ENCODE peak calls at places on chromosomes 3 and 15, in seven cellular contexts. One of them, this sample, is unnamed.

GRCh38 chr3:195524171-195524896 is 18.8 kb downstream of the PPP1R2 start:
- DNase-seq in right lobe of liver: no peak
- DNase-seq in Calu3: no peak
- DNase-seq in vagina: no peak
- DNase-seq in brain microvascular endothelial cell: no peak
- DNase-seq in Peyer's patch: no peak
- DNase-seq in left ventricle myocardium inferior: no peak
- DNase-seq in this sample: no peak

GRCh38 chr3:101065962-101066361 is 72.7 kb upstream of the ABI3BP start:
- DNase-seq in right lobe of liver: no peak
- DNase-seq in Calu3: no peak
- DNase-seq in vagina: no peak
- DNase-seq in brain microvascular endothelial cell: peak; percentile 78
- DNase-seq in Peyer's patch: no peak
- DNase-seq in left ventricle myocardium inferior: no peak
- DNase-seq in this sample: no peak

GRCh38 chr3:121855555-121855954 is 20.5 kb downstream of the EAF2 start:
- DNase-seq in right lobe of liver: no peak
- DNase-seq in Calu3: peak; percentile 36
- DNase-seq in vagina: no peak
- DNase-seq in brain microvascular endothelial cell: peak; percentile 6
- DNase-seq in Peyer's patch: no peak
- DNase-seq in left ventricle myocardium inferior: no peak
- DNase-seq in this sample: no peak

GRCh38 chr15:90930861-90931629 is 1.3 kb downstream of the HDDC3 start:
- DNase-seq in right lobe of liver: no peak
- DNase-seq in Calu3: no peak
- DNase-seq in vagina: no peak
- DNase-seq in brain microvascular endothelial cell: no peak
- DNase-seq in Peyer's patch: no peak
- DNase-seq in left ventricle myocardium inferior: no peak
- DNase-seq in this sample: no peak

GRCh38 chr3:152444029-152444641 is 175.4 kb downstream of the MBNL1 start:
- DNase-seq in right lobe of liver: no peak
- DNase-seq in Calu3: no peak
- DNase-seq in vagina: no peak
- DNase-seq in brain microvascular endothelial cell: no peak
- DNase-seq in Peyer's patch: no peak
- DNase-seq in left ventricle myocardium inferior: no peak
- DNase-seq in this sample: no peak

GRCh38 chr15:77975332-77976119 is 102.0 kb downstream of the TBC1D2B start:
- DNase-seq in right lobe of liver: no peak
- DNase-seq in Calu3: no peak
- DNase-seq in vagina: no peak
- DNase-seq in brain microvascular endothelial cell: no peak
- DNase-seq in Peyer's patch: no peak
- DNase-seq in left ventricle myocardium inferior: peak; percentile 64
- DNase-seq in this sample: no peak

GRCh38 chr15:68819451-68820204 is 1.1 kb downstream of the ANP32A start:
- DNase-seq in right lobe of liver: peak; percentile 73
- DNase-seq in Calu3: peak; percentile 45
- DNase-seq in vagina: no peak
- DNase-seq in brain microvascular endothelial cell: peak; percentile 31
- DNase-seq in Peyer's patch: peak; percentile 47
- DNase-seq in left ventricle myocardium inferior: peak; percentile 44
- DNase-seq in this sample: peak; percentile 49

GRCh38 chr15:96343529-96344072 is 13.1 kb downstream of the NR2F2 start:
- DNase-seq in right lobe of liver: no peak
- DNase-seq in Calu3: no peak
- DNase-seq in vagina: peak; percentile 79
- DNase-seq in brain microvascular endothelial cell: no peak
- DNase-seq in Peyer's patch: no peak
- DNase-seq in left ventricle myocardium inferior: no peak
- DNase-seq in this sample: no peak

GRCh38 chr3:55708242-55708641 is 221.1 kb upstream of the WNT5A start:
- DNase-seq in right lobe of liver: no peak
- DNase-seq in Calu3: no peak
- DNase-seq in vagina: no peak
- DNase-seq in brain microvascular endothelial cell: no peak
- DNase-seq in Peyer's patch: no peak
- DNase-seq in left ventricle myocardium inferior: no peak
- DNase-seq in this sample: no peak

GRCh38 chr15:58755956-58756355 is 6.4 kb upstream of the ADAM10 start:
- DNase-seq in right lobe of liver: no peak
- DNase-seq in Calu3: peak; percentile 40
- DNase-seq in vagina: no peak
- DNase-seq in brain microvascular endothelial cell: no peak
- DNase-seq in Peyer's patch: no peak
- DNase-seq in left ventricle myocardium inferior: no peak
- DNase-seq in this sample: no peak

GRCh38 chr3:36738701-36739100 is 25.7 kb downstream of the DCLK3 start:
- DNase-seq in right lobe of liver: no peak
- DNase-seq in Calu3: no peak
- DNase-seq in vagina: no peak
- DNase-seq in brain microvascular endothelial cell: peak; percentile 47
- DNase-seq in Peyer's patch: no peak
- DNase-seq in left ventricle myocardium inferior: peak; percentile 82
- DNase-seq in this sample: no peak

GRCh38 chr3:33439421-33440327 is 531 bp downstream of the UBP1 start:
- DNase-seq in right lobe of liver: peak; percentile 78
- DNase-seq in Calu3: peak; percentile 74
- DNase-seq in vagina: no peak
- DNase-seq in brain microvascular endothelial cell: peak; percentile 18
- DNase-seq in Peyer's patch: peak; percentile 46
- DNase-seq in left ventricle myocardium inferior: peak; percentile 48
- DNase-seq in this sample: peak; percentile 55

GRCh38 chr15:69697913-69698312 is 245.3 kb downstream of the RPLP1 start:
- DNase-seq in right lobe of liver: no peak
- DNase-seq in Calu3: no peak
- DNase-seq in vagina: no peak
- DNase-seq in brain microvascular endothelial cell: no peak
- DNase-seq in Peyer's patch: peak; percentile 44
- DNase-seq in left ventricle myocardium inferior: peak; percentile 22
- DNase-seq in this sample: no peak

GRCh38 chr3:40366203-40367162 is 20.5 kb upstream of the ENTPD3 start:
- DNase-seq in right lobe of liver: no peak
- DNase-seq in Calu3: no peak
- DNase-seq in vagina: no peak
- DNase-seq in brain microvascular endothelial cell: no peak
- DNase-seq in Peyer's patch: no peak
- DNase-seq in left ventricle myocardium inferior: no peak
- DNase-seq in this sample: no peak

GRCh38 chr3:31704651-31705179 is 172.0 kb downstream of the STT3B start:
- DNase-seq in right lobe of liver: no peak
- DNase-seq in Calu3: peak; percentile 82
- DNase-seq in vagina: no peak
- DNase-seq in brain microvascular endothelial cell: peak; percentile 40
- DNase-seq in Peyer's patch: no peak
- DNase-seq in left ventricle myocardium inferior: no peak
- DNase-seq in this sample: no peak

GRCh38 chr15:20652914-20653313 is 111.3 kb upstream of the GOLGA6L6 start:
- DNase-seq in right lobe of liver: no peak
- DNase-seq in Calu3: no peak
- DNase-seq in vagina: no peak
- DNase-seq in brain microvascular endothelial cell: no peak
- DNase-seq in Peyer's patch: no peak
- DNase-seq in left ventricle myocardium inferior: no peak
- DNase-seq in this sample: no peak

GRCh38 chr3:129560931-129561594 is 18.1 kb downstream of the H1-8 start:
- DNase-seq in right lobe of liver: no peak
- DNase-seq in Calu3: no peak
- DNase-seq in vagina: no peak
- DNase-seq in brain microvascular endothelial cell: peak; percentile 32
- DNase-seq in Peyer's patch: no peak
- DNase-seq in left ventricle myocardium inferior: peak; percentile 88
- DNase-seq in this sample: no peak

GRCh38 chr3:174215426-174215825 is 643.7 kb upstream of the NAALADL2 start:
- DNase-seq in right lobe of liver: no peak
- DNase-seq in Calu3: no peak
- DNase-seq in vagina: no peak
- DNase-seq in brain microvascular endothelial cell: no peak
- DNase-seq in Peyer's patch: no peak
- DNase-seq in left ventricle myocardium inferior: no peak
- DNase-seq in this sample: no peak

GRCh38 chr3:197428961-197429360 is 126.8 kb downstream of the BDH1 start:
- DNase-seq in right lobe of liver: no peak
- DNase-seq in Calu3: no peak
- DNase-seq in vagina: no peak
- DNase-seq in brain microvascular endothelial cell: no peak
- DNase-seq in Peyer's patch: no peak
- DNase-seq in left ventricle myocardium inferior: no peak
- DNase-seq in this sample: no peak

GRCh38 chr3:132749786-132750185 is 27.6 kb upstream of the NPHP3 start:
- DNase-seq in right lobe of liver: no peak
- DNase-seq in Calu3: no peak
- DNase-seq in vagina: no peak
- DNase-seq in brain microvascular endothelial cell: peak; percentile 1
- DNase-seq in Peyer's patch: no peak
- DNase-seq in left ventricle myocardium inferior: no peak
- DNase-seq in this sample: no peak

GRCh38 chr3:59812188-59812587 is 762.4 kb upstream of the CFAP20DC start:
- DNase-seq in right lobe of liver: no peak
- DNase-seq in Calu3: no peak
- DNase-seq in vagina: no peak
- DNase-seq in brain microvascular endothelial cell: no peak
- DNase-seq in Peyer's patch: no peak
- DNase-seq in left ventricle myocardium inferior: no peak
- DNase-seq in this sample: no peak

GRCh38 chr15:77162872-77163633 is 92.1 kb upstream of the TSPAN3 start:
- DNase-seq in right lobe of liver: no peak
- DNase-seq in Calu3: no peak
- DNase-seq in vagina: no peak
- DNase-seq in brain microvascular endothelial cell: no peak
- DNase-seq in Peyer's patch: no peak
- DNase-seq in left ventricle myocardium inferior: no peak
- DNase-seq in this sample: no peak

GRCh38 chr15:45641374-45641778 is 6.5 kb downstream of the SQOR start:
- DNase-seq in right lobe of liver: no peak
- DNase-seq in Calu3: peak; percentile 53
- DNase-seq in vagina: no peak
- DNase-seq in brain microvascular endothelial cell: peak; percentile 80
- DNase-seq in Peyer's patch: no peak
- DNase-seq in left ventricle myocardium inferior: no peak
- DNase-seq in this sample: no peak
- TF ChIP-seq CTCF in right lobe of liver: peak; percentile 6
- TF ChIP-seq CTCF in Calu3: peak; percentile 14
- TF ChIP-seq CTCF in vagina: no peak
- TF ChIP-seq CTCF in brain microvascular endothelial cell: peak; percentile 14
- TF ChIP-seq CTCF in Peyer's patch: no peak
- TF ChIP-seq CTCF in left ventricle myocardium inferior: no peak
- TF ChIP-seq CTCF in this sample: no peak

DNA sequence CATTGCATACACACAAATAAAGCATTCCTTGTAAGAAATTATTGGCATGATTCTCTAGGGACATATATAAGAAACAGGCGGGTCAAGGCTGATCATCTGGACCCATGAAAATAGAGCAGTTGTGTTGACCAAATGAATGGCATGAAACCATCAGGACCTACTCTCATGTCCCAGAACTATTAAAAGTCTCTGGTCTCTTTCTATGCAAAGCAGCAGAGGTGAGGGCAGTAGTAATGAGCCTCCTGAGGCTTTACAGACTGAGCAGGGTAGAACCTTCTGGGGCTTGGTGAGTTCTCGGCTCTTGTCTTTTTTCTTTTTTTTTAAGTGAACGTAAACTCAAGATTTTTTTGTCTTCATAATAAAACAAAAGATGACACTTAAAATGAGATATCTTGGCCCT is 9.3 kb downstream of the GLDN start:
- DNase-seq in right lobe of liver: no peak
- DNase-seq in Calu3: no peak
- DNase-seq in vagina: no peak
- DNase-seq in brain microvascular endothelial cell: no peak
- DNase-seq in Peyer's patch: no peak
- DNase-seq in left ventricle myocardium inferior: no peak
- DNase-seq in this sample: no peak
- TF ChIP-seq CTCF in right lobe of liver: no peak
- TF ChIP-seq CTCF in Calu3: no peak
- TF ChIP-seq CTCF in vagina: no peak
- TF ChIP-seq CTCF in brain microvascular endothelial cell: no peak
- TF ChIP-seq CTCF in Peyer's patch: no peak
- TF ChIP-seq CTCF in left ventricle myocardium inferior: no peak
- TF ChIP-seq CTCF in this sample: no peak

DNA sequence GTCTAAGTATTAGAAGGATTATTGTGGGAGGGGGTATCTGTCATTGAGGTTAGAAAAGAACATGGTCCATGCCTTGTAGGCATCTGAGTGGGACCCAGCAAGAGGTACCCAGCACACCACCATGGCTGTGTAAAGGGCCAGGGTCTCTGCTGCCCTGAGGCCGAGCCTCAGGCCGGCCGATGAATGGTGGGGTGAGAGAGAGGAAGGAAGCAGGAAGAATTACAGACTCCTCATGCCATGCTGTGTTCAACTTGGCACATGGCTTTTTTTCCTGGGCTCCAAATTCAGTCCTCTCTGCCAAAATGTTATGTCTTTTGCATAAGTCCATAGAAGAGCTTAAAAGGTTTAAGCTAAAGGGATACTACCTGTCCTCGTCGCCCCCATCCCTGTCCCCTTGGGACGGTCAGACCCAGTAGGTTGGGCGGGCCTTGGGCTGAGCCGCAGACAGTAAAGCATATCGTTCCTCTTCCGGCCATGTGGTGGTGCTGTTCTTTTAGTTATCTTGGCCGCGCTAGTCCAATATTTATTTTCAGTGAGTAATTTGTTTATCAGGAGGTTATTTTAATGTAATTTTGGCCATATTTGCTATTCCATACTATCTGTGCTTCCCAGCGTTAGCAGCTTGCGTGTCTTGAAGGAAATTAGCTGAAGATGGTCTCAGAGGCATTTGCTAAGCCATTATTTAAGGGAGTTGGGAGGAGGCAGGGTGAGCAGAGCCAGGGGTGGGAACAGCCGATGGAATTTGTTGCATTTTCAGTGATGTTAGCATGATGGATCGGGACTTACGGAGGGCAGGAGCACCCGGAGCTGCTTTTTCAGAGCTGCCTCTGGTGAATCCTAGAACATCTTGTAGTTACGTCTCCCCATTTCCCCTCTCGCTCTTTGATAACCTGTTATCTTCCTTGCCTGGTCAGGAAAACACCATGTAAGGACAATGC is 152.5 kb downstream of the AGBL1 start:
- DNase-seq in right lobe of liver: no peak
- DNase-seq in Calu3: peak; percentile 25
- DNase-seq in vagina: no peak
- DNase-seq in brain microvascular endothelial cell: peak; percentile 0
- DNase-seq in Peyer's patch: no peak
- DNase-seq in left ventricle myocardium inferior: no peak
- DNase-seq in this sample: no peak
- TF ChIP-seq CTCF in right lobe of liver: peak; percentile 39
- TF ChIP-seq CTCF in Calu3: peak; percentile 13
- TF ChIP-seq CTCF in vagina: peak; percentile 24
- TF ChIP-seq CTCF in brain microvascular endothelial cell: peak; percentile 21
- TF ChIP-seq CTCF in Peyer's patch: no peak
- TF ChIP-seq CTCF in left ventricle myocardium inferior: peak; percentile 72
- TF ChIP-seq CTCF in this sample: no peak

DNA sequence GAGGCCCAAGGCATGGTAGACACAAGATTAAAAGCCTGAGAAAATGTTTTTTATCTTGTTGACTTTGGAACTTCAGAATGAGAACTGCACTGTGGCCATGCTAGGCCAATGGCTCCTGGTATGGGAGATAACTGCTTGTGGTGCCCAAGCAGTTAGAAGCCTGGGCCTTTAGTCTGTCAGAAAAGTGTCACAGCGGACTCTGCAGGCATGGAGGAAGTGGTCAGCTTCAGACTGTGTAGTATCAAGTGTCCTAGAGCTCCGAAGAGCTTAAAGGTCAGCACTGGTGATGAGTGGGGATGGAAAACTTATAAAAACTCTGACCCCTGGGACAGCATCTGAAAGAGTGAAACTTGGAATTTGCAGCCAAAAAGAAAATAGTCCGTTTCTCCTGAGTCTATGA is 11.8 kb downstream of the FYCO1 start:
- DNase-seq in right lobe of liver: no peak
- DNase-seq in Calu3: no peak
- DNase-seq in vagina: no peak
- DNase-seq in brain microvascular endothelial cell: no peak
- DNase-seq in Peyer's patch: no peak
- DNase-seq in left ventricle myocardium inferior: no peak
- DNase-seq in this sample: no peak
- TF ChIP-seq CTCF in right lobe of liver: no peak
- TF ChIP-seq CTCF in Calu3: no peak
- TF ChIP-seq CTCF in vagina: no peak
- TF ChIP-seq CTCF in brain microvascular endothelial cell: no peak
- TF ChIP-seq CTCF in Peyer's patch: no peak
- TF ChIP-seq CTCF in left ventricle myocardium inferior: no peak
- TF ChIP-seq CTCF in this sample: no peak